ENCODE peak calls at places on chromosome 12, in eight cellular contexts. W is HepG2, D is Panc1, J is GM12878, C is prostate gland, K is HCT116, T is GM23338, L is suprapubic skin. G is an unnamed sample. For H3K4me1, the result is how much of the 10 kb centered on the place peaks cover.

GRCh38 chr12:123075591-123076171 is 75.2 kb downstream of the PITPNM2 start:
- DNase-seq in W (peak), D (no peak), J (no peak), C (peak), K (no peak), T (peak), L (no peak), G (no peak)

GRCh38 chr12:58067610-58068387 is 126.4 kb downstream of the ATP23 start:
- DNase-seq in W (no peak), D (no peak), J (no peak), C (no peak), K (no peak), T (no peak), L (no peak), G (no peak)

GRCh38 chr12:49223590-49224369 is 34.9 kb upstream of the TUBA1A start:
- DNase-seq in W (no peak), D (no peak), J (no peak), C (no peak), K (no peak), T (no peak), L (no peak), G (no peak)

GRCh38 chr12:50162225-50162624 is 4.9 kb downstream of the CERS5 start:
- DNase-seq in W (no peak), D (no peak), J (no peak), C (no peak), K (no peak), T (no peak), L (no peak), G (no peak)

GRCh38 chr12:41213107-41213506 is 25.0 kb downstream of the PDZRN4 start:
- DNase-seq in W (no peak), D (no peak), J (no peak), C (no peak), K (no peak), T (no peak), L (no peak), G (no peak)

GRCh38 chr12:16531623-16532022 is 74.3 kb downstream of the LMO3 start:
- DNase-seq in W (no peak), D (no peak), J (no peak), C (peak), K (no peak), T (no peak), L (no peak), G (peak)

GRCh38 chr12:98893601-98894411 is 248.7 kb downstream of the APAF1 start:
- DNase-seq in W (no peak), D (no peak), J (no peak), C (no peak), K (no peak), T (peak), L (no peak), G (no peak)

GRCh38 chr12:91972896-91973295 is 172.8 kb downstream of the BTG1 start:
- DNase-seq in W (no peak), D (no peak), J (no peak), C (no peak), K (no peak), T (no peak), L (no peak), G (no peak)

GRCh38 chr12:113456761-113457160 is 14.9 kb downstream of the LHX5 start:
- DNase-seq in W (no peak), D (no peak), J (no peak), C (no peak), K (no peak), T (no peak), L (no peak), G (no peak)

GRCh38 chr12:113683566-113683965 is 211.9 kb upstream of the LHX5 start:
- DNase-seq in W (no peak), D (no peak), J (no peak), C (no peak), K (no peak), T (no peak), L (no peak), G (no peak)

GRCh38 chr12:57838594-57839302 is 7.8 kb downstream of the CTDSP2 start:
- DNase-seq in W (no peak), D (no peak), J (no peak), C (no peak), K (no peak), T (no peak), L (no peak), G (no peak)

GRCh38 chr12:22978962-22979361 is 354.0 kb downstream of the ETNK1 start:
- DNase-seq in W (no peak), D (no peak), J (no peak), C (no peak), K (no peak), T (no peak), L (no peak), G (no peak)

GRCh38 chr12:123761841-123762714 is at the start of gene DNAH10:
- DNase-seq in W (peak), D (no peak), J (peak), C (no peak), K (no peak), T (peak), L (no peak), G (no peak)

GRCh38 chr12:102483466-102483865 is 3.1 kb upstream of the IGF1 start:
- DNase-seq in W (no peak), D (no peak), J (peak), C (no peak), K (no peak), T (no peak), L (no peak), G (no peak)

GRCh38 chr12:123431951-123432886 is 4.3 kb downstream of the RILPL2 start:
- DNase-seq in W (no peak), D (no peak), J (no peak), C (no peak), K (no peak), T (no peak), L (no peak), G (no peak)

GRCh38 chr12:128021561-128021960 is 245.4 kb upstream of the TMEM132C start:
- DNase-seq in W (no peak), D (no peak), J (no peak), C (no peak), K (no peak), T (no peak), L (no peak), G (no peak)

GRCh38 chr12:128025856-128026255 is 241.1 kb upstream of the TMEM132C start:
- DNase-seq in W (no peak), D (no peak), J (no peak), C (no peak), K (no peak), T (no peak), L (no peak), G (no peak)

DNA sequence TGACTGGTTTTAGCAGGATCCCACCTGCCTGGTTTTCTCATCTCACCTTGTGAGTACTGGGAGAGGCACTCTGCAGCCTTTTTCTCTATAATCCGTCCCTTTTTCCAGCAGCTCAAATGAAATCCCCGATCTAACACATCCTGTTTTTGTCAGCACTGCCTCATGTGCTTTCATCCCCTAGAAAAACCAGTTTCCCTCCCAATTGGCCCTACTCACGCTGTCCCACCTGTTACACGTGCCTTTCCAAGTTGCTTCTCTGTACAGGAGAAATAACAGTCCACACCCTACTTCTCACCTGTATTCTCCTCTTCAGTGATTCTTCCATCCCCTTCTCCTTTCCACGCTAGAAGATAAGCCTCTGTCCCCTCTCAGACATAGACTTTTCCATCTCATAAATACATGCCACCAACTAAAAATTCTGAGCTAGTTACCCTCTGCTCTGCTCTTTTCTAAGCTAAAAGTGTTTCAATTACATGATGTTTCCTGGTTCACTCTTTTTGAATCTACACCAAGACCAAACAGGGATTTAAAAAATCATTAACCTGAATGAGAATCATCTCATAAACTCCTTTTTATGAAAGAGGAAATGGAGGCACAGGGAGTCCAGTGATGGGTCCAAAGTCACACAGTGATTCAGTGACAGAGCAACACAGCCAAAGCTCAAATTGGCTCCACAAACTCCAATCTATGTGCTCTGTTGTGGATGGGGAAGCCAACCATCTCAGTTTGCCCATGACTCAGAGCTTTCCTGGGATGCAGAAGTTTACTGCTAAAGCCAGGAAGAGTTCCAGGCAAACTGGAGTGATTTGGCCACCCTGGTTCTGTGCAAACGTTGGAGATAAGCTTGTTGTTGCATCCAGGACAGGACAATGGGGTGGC is 240.0 kb upstream of the TMEM132C start:
- DNase-seq in W (no peak), D (no peak), J (no peak), C (no peak), K (no peak), T (no peak), L (no peak), G (no peak)
- TF ChIP-seq POLR2AphosphoS5 in W (no peak), D (no peak), J (no peak), C (no peak), K (no peak), T (no peak), L (no peak), G (no peak)

DNA sequence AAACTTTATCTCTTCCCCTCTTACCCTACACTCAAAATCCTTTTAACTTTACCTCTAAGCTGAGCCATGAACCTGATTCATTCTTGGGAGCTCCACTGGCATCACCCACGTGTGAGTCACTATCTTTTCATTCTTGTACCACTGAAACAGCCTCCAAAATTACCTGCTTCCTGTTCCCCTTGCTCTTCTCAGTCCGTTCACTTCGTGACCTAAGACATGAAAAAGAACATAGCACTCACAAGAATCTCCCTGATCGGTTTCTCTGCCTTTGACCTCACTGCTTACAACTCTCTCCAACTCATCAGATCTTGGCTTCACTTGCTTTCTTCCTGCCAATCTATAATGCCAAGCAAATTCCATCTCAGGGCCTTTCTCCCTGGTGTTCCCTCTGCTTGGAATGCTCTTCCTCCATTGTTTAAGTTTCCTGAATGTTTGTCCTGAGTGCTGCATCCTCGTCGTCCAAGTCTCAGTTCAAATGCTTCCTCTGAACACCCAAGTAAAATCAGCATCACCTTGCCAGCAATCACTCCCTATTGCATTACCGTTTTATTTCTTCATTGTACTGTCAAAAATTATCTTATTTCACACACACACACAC is 9.2 kb downstream of the GLIPR1 start:
- DNase-seq in W (no peak), D (no peak), J (no peak), C (no peak), K (peak), T (peak), L (no peak), G (no peak)
- H3K4me1 ChIP-seq in W (under half), D (under half), J (under half), C (under half), K (under half), T (under half), L (under half), G (under half)

DNA sequence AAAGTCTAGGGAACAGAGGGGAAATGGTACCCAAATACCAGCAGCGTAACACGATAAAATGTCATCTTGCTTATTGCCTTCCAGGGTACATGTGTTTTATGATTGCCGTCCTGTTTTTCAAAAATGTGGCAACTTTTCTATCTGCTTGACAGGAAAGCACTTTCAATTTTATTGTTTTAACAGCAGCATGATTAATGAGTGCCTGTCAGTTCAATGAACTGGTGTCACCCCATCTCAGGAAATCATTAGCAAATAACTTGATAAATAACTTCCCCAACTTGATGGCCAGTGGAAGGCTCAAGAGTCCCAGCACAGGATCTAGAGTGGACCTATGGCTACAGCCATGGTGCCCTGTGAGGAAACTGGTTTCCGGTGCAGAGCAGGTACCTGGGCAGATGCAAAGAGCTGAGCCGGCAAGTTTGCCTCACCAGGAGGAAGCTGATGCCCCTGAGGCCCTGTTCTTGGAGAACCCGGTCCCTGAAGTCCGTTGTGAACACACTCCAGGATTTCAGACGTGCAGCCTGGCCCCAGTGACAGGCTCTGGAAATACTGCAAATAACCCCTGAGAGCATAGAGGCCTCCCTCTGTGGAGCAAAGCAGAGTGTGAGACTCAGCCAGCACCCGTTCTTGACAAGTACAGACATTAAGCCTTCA is 173.5 kb upstream of the SFSWAP start:
- DNase-seq in W (no peak), D (no peak), J (no peak), C (no peak), K (no peak), T (no peak), L (no peak), G (no peak)
- TF ChIP-seq POLR2AphosphoS5 in W (no peak), D (no peak), J (no peak), C (no peak), K (no peak), T (no peak), L (no peak), G (no peak)

GRCh38 chr12:104306943-104307654 is 3.6 kb downstream of the EID3 start:
- DNase-seq in W (no peak), D (no peak), J (no peak), C (no peak), K (no peak), T (no peak), L (no peak), G (no peak)
- H3K4me1 ChIP-seq in W (under half), D (half or more), J (under half), C (under half), K (under half), T (under half), L (under half), G (under half)

DNA sequence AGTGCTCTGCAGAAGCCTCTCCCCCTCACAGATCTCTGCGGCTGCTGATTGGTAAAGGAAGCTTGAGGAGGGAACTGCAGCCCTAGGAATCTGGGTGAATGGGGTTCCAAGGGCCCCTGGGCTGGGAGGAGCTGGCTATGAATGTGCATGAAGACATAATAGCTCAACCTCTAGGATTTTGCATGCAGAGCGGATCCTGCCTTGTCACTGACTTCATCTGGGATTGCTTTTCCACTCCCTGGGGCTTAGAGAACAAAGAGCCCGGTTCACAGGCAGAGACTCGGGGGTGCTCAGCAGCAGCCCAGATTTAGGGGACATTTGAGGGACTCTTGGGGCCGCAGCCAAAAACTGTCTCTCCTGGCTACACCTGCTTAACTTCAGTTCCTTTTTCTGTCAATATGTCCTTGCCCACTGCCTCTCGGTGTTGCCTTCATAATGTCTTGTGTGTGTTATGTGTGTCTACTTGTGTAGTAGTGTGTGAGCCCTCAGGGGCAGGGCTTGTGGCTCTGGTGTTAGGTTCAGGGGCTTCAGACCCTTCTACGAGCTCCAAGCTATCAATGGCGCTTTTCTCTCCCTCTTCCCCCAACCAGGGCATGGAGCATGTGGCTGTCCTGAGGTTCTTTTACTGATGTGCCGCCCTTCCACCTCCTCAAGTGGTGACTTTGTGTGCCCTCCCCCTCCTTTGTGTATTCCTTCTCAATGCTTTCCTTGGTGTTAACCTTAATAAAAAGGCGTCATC is 1.9 kb downstream of the CCDC184 start:
- DNase-seq in W (no peak), D (no peak), J (no peak), C (no peak), K (no peak), T (peak), L (no peak), G (no peak)
- TF ChIP-seq POLR2AphosphoS5 in W (no peak), D (no peak), J (no peak), C (no peak), K (no peak), T (no peak), L (no peak), G (no peak)

GRCh38 chr12:2287151-2287550 is 234.4 kb downstream of the CACNA1C start:
- DNase-seq in W (no peak), D (no peak), J (no peak), C (no peak), K (no peak), T (no peak), L (no peak), G (no peak)

GRCh38 chr12:2286051-2286450 is 233.3 kb downstream of the CACNA1C start:
- DNase-seq in W (no peak), D (no peak), J (no peak), C (no peak), K (no peak), T (no peak), L (no peak), G (no peak)

GRCh38 chr12:2285462-2285861 is 232.7 kb downstream of the CACNA1C start:
- DNase-seq in W (no peak), D (no peak), J (no peak), C (no peak), K (no peak), T (no peak), L (no peak), G (no peak)

GRCh38 chr12:2287589-2287988 is 234.8 kb downstream of the CACNA1C start:
- DNase-seq in W (no peak), D (no peak), J (no peak), C (no peak), K (no peak), T (no peak), L (no peak), G (no peak)

DNA sequence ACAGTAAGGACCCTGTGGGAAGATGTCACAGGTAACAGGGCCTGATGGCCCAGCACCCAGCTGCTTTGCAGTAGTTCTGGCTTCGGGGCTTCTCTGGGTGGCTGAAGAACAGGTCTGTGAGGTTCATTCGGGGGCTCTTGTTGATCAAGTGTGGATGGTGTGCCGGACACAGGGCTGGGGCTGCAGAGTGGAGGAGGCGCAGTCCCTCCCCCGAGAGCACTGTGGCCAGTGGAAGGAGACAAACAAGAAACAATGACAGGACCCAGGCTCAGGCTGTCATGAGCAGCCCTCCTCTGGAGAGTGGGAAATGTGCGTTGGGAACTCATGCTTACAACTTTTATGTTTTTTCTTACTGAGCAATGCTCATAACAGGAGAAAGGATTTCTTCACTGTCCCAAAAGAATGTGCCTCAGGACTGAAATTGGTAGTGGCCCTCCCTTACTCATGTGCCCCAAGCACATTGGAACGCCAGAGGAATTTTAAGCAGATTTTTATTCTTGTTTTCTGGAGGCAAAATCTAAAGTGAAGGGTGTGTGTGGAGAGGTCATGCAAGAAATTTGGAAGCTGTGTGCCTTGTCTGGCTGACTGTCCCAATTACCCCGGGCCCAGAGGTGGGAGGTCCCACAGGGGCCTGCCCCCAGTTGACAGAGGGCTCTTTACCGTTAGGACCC is 233.8 kb downstream of the CACNA1C start:
- DNase-seq in W (no peak), D (no peak), J (no peak), C (no peak), K (no peak), T (no peak), L (no peak), G (no peak)
- H3K4me1 ChIP-seq in W (under half), D (under half), J (under half), C (under half), K (under half), T (under half), L (under half), G (under half)

GRCh38 chr12:6532051-6532926 is 2.0 kb upstream of the GAPDH start:
- DNase-seq in W (peak), D (no peak), J (no peak), C (no peak), K (peak), T (peak), L (no peak), G (no peak)
- TF ChIP-seq POLR2AphosphoS5 in W (peak), D (no peak), J (peak), C (peak), K (peak), T (peak), L (no peak), G (no peak)

DNA sequence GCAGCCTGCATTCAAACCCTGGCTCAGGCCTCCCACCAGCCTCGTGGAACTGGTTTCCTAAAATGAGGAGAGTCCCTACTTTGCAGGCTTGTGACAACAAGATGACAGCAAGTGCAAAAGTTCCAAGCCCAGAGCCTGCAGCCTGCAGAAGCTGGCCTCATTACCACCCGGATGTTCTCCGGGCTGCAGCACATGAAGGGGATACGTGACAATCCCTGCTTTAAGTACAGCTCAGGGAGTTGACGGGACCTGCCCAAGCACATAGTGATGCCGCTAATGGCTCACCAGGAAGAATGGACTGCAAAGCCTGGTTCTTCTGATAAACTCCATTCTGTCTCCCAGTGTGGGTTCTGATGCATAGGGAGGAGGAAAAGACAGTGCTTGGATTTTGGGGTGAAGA is 15.0 kb downstream of the SSH1 start:
- DNase-seq in W (no peak), D (no peak), J (no peak), C (peak), K (no peak), T (no peak), L (no peak), G (no peak)
- H3K4me1 ChIP-seq in W (under half), D (half or more), J (under half), C (under half), K (half or more), T (under half), L (half or more), G (under half)

G was measured in breast epithelium.